ENCODE peak calls at places on chromosomes 12 and 14, in ten cellular contexts. M is MM.1S; C is HCT116; D is tibial artery; T is cardiac muscle cell; F is K562; R is CD4-positive, alpha-beta T cell; I is IMR-90; W is AG04450; K is fibroblast of lung. J is an unnamed sample.

GRCh38 chr14:73743431-73743931 is 29.3 kb upstream of the PNMA1 start:
- DNase-seq in K (no peak), F (no peak), W (no peak), D (no peak), I (no peak), R (peak), C (no peak), T (peak), M (peak), J (peak)

GRCh38 chr14:95408731-95409471 is 89.2 kb upstream of the CLMN start:
- DNase-seq in W (no peak), T (no peak), I (no peak), D (peak), R (no peak), F (no peak), K (no peak), C (no peak), M (no peak), J (peak)

GRCh38 chr12:90124289-90124688 is 415.7 kb upstream of the ATP2B1 start:
- DNase-seq in C (no peak), F (no peak), M (no peak), D (no peak), W (no peak), K (no peak), R (no peak), I (no peak), T (no peak), J (no peak)

GRCh38 chr14:57302883-57303282 is 34.1 kb downstream of the AP5M1 start:
- DNase-seq in F (no peak), W (no peak), D (no peak), T (peak), R (no peak), C (no peak), I (no peak), M (no peak), K (no peak), J (no peak)

GRCh38 chr14:104429291-104429861 is 150.2 kb upstream of the C14orf180 start:
- DNase-seq in K (no peak), F (no peak), C (no peak), D (no peak), W (no peak), T (no peak), M (no peak), R (no peak), I (no peak), J (no peak)

GRCh38 chr12:111322336-111323250 is 46.3 kb downstream of the PHETA1 start:
- DNase-seq in F (no peak), C (no peak), D (no peak), I (no peak), R (no peak), T (no peak), K (no peak), W (no peak), M (no peak), J (no peak)

GRCh38 chr12:19273482-19274330 is 144.2 kb downstream of the PLEKHA5 start:
- DNase-seq in C (peak), K (peak), T (peak), W (peak), M (no peak), F (peak), I (peak), D (peak), R (peak), J (no peak)

GRCh38 chr14:32657081-32657480 is 281.6 kb upstream of the NPAS3 start:
- DNase-seq in C (no peak), K (peak), W (peak), F (peak), T (peak), R (no peak), M (no peak), D (peak), I (peak), J (no peak)

GRCh38 chr14:62592877-62593276 is 452.4 kb downstream of the KCNH5 start:
- DNase-seq in F (no peak), D (no peak), W (no peak), T (no peak), C (no peak), M (no peak), R (no peak), K (peak), I (peak), J (no peak)

GRCh38 chr12:65953621-65954020 is 129.3 kb downstream of the HMGA2 start:
- DNase-seq in R (no peak), M (no peak), T (peak), F (no peak), K (peak), W (peak), I (peak), C (no peak), D (no peak), J (no peak)

GRCh38 chr12:113407931-113408585 is 4.4 kb upstream of the SDS start:
- DNase-seq in K (peak), R (no peak), D (no peak), F (no peak), T (peak), I (peak), M (no peak), C (no peak), W (no peak), J (no peak)

GRCh38 chr12:86290615-86291014 is 34.4 kb upstream of the MGAT4C start:
- DNase-seq in R (no peak), W (no peak), M (no peak), F (no peak), T (no peak), C (no peak), I (peak), D (no peak), K (peak), J (no peak)

GRCh38 chr14:64266206-64266605 is 28.0 kb downstream of the ESR2 start:
- DNase-seq in K (peak), C (no peak), M (peak), I (peak), F (peak), D (no peak), R (no peak), T (peak), W (peak), J (no peak)

GRCh38 chr14:54362089-54362504 is 34.7 kb upstream of the CDKN3 start:
- DNase-seq in T (no peak), I (no peak), F (no peak), D (no peak), M (no peak), C (no peak), W (no peak), K (no peak), R (no peak), J (no peak)

DNA sequence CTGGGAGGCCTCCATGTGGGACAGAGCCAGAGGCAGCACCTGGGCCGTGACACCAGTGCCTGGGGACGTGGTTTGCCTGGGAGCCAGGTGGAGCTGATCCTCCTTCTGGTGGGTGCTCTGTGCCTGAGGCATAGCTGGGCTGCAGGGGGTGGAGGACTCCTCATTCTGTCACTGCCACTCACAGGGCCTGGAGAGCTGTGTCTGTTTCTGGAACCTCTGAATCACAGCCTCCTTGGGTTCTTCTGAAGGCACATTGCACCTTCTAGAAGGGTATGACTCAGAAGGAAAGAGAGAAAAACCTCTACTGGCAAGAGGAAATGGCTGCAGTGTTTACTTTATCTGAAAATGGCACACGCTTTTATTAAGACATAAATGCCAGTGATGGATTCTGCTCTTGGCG is 659.8 kb downstream of the VRK1 start:
- DNase-seq in I (no peak), C (no peak), R (no peak), F (no peak), M (no peak), K (no peak), T (no peak), D (no peak), W (no peak), J (no peak)
- H3K27ac ChIP-seq in I (no peak), C (no peak), R (no peak), F (no peak), M (no peak), K (no peak), T (no peak), D (no peak), W (no peak), J (no peak)

GRCh38 chr12:27589419-27589818 is 65.4 kb downstream of the PPFIBP1 start:
- DNase-seq in D (no peak), M (no peak), T (no peak), I (no peak), C (no peak), R (no peak), W (no peak), F (no peak), K (no peak), J (no peak)

GRCh38 chr12:27592548-27592947 is 68.5 kb downstream of the PPFIBP1 start:
- DNase-seq in R (no peak), D (no peak), M (no peak), T (peak), K (peak), W (no peak), F (no peak), C (no peak), I (peak), J (no peak)

GRCh38 chr12:27593266-27593665 is 69.3 kb downstream of the PPFIBP1 start:
- DNase-seq in K (no peak), T (no peak), F (no peak), M (no peak), D (no peak), W (no peak), I (no peak), R (no peak), C (no peak), J (no peak)

DNA sequence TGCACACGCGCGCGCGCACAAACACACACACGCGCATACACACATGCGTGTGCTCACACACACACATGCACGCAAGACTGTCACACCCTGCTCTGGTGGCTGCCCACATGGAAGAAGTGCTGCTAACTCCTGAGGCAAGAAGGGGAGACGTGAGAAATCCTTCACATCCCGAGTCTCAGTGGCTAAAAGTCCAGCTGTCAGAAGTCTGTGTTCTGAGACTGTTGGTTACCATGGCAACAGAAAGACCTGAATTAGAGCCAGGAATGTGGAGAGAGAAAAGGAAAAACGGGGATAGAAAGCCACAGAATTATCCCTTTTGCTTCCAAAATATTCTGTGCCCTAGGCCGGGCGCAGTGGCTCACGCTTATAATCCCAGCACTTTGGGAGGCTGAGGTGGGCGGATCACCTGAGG is 71.2 kb downstream of the PPFIBP1 start:
- DNase-seq in F (no peak), K (peak), D (peak), M (no peak), I (peak), W (peak), R (no peak), T (peak), C (no peak), J (no peak)
- H3K27ac ChIP-seq in F (no peak), K (peak), D (peak), M (no peak), I (no peak), W (peak), R (no peak), T (no peak), C (no peak), J (no peak)

DNA sequence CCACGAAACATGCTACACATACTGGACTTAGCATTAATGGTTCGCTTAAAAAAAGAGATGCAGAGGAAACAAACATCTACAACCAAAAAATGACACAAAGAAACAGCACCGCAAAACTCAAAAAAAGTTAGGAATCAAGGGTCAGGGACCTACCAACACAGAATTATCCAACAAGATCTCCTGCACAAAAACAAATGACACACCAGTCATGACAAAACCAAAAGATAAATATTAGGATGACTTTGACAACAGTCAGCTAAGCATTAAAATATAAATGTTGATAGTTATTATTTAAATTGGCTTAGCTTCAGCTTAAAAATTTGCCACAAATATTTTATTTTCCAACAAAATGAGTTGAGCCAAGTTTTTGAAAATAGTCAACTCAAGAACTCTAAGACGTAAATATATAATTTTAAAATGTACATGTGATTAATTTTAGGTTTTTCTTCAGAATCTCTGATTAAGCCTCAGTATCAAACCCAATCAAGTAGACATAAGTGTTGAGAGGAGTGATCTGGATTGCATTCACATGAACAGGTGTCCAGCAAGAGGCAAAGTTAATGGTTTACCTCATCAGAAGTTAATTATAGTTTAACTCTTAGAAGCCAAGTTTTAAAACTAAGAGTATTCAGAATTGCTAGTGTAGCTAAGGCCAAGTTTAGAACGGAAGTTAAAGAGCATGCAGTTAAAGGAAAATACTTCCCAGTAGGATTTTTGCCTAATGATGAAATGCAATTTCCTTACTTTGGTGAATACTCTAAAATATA is 79.9 kb downstream of the HEATR5A start:
- DNase-seq in T (no peak), C (no peak), R (no peak), I (peak), F (no peak), M (no peak), K (no peak), D (no peak), W (no peak), J (no peak)
- H3K27ac ChIP-seq in T (no peak), C (no peak), R (no peak), I (no peak), F (no peak), M (no peak), K (no peak), D (peak), W (no peak), J (no peak)

GRCh38 chr12:123431951-123432886 is 4.3 kb downstream of the RILPL2 start:
- DNase-seq in D (no peak), W (no peak), F (no peak), M (no peak), T (no peak), C (no peak), I (no peak), K (no peak), R (no peak), J (no peak)

GRCh38 chr12:123421314-123421713 is 15.2 kb downstream of the RILPL2 start:
- DNase-seq in M (no peak), W (no peak), I (no peak), D (no peak), T (no peak), R (no peak), C (no peak), F (no peak), K (no peak), J (no peak)

DNA sequence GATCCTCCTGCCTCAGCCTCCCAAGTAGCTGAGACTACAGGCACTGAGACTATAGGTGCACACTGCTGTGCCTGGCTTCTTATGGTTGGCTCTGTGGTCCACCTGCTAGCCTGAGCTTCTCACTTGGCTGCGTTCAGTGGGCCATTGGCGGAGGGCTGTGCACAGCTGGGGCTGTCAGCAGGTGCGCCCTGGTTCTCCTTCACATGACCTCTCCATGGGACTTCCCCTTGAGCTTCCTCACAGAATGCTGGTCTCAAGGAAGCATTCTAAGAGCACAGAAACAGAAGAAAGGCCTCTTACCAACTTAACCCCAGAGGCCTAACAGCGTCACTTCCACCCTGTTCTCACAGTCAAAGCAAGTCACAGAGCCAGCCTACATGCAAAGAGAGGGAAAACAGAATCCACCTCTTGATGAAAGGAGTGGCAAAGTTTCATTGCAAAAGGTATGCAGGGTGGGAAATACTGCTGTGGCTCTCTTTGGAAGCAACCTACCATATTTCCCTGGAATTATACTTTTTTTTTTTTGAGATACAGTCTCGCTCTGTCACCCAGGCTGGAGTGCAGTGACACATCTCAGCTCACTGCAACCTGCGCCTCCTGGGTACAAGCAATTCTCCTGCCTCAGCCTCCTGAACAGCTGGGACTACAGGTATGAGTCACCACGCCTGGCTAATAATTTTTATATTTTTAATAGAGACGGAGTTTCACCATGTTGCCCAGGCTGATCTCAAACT is 9.3 kb downstream of the RILPL2 start:
- DNase-seq in D (no peak), W (no peak), K (no peak), C (no peak), I (no peak), F (no peak), T (no peak), R (no peak), M (peak), J (peak)
- H3K27ac ChIP-seq in D (no peak), W (no peak), K (no peak), C (no peak), I (no peak), F (no peak), T (no peak), R (peak), M (peak), J (peak)

J was measured in spleen.